ENCODE peak calls at places on chromosome 11, in eight cellular contexts. N, P, Z, C, M, H, A and S are unnamed samples.

GRCh38 chr11:124970925-124971324 is 16.9 kb downstream of the CCDC15 start:
- DNase-seq in N (peak), P (no peak), Z (peak), C (peak), M (no peak), H (no peak), A (no peak), S (peak)

GRCh38 chr11:444397-445144 is 2.8 kb upstream of the ANO9 start:
- DNase-seq in N (no peak), P (no peak), Z (no peak), C (no peak), M (no peak), H (peak), A (peak), S (no peak)

GRCh38 chr11:59197990-59198389 is 14.7 kb downstream of the MPEG1 start:
- DNase-seq in N (no peak), P (peak), Z (peak), C (no peak), M (no peak), H (peak), A (no peak), S (no peak)

GRCh38 chr11:74980627-74981026 is 8.1 kb upstream of the NEU3 start:
- DNase-seq in N (no peak), P (no peak), Z (no peak), C (no peak), M (no peak), H (no peak), A (no peak), S (no peak)

GRCh38 chr11:278001-278951 is at the start of gene NLRP6:
- DNase-seq in N (peak), P (no peak), Z (no peak), C (no peak), M (no peak), H (no peak), A (peak), S (no peak)

GRCh38 chr11:67053896-67054850 is 2.5 kb upstream of the RHOD start:
- DNase-seq in N (no peak), P (peak), Z (peak), C (peak), M (peak), H (peak), A (peak), S (peak)

GRCh38 chr11:27363576-27364115 is 631 bp upstream of the CCDC34 start:
- DNase-seq in N (no peak), P (no peak), Z (no peak), C (no peak), M (no peak), H (no peak), A (no peak), S (no peak)

GRCh38 chr11:43072096-43072495 is 239.7 kb upstream of the API5 start:
- DNase-seq in N (no peak), P (no peak), Z (no peak), C (no peak), M (no peak), H (no peak), A (no peak), S (no peak)

GRCh38 chr11:125165664-125166346 is 1.3 kb downstream of the PKNOX2 start:
- DNase-seq in N (no peak), P (no peak), Z (no peak), C (no peak), M (no peak), H (no peak), A (no peak), S (no peak)

GRCh38 chr11:108093128-108093904 is 28.1 kb upstream of the ACAT1 start:
- DNase-seq in N (no peak), P (no peak), Z (no peak), C (no peak), M (no peak), H (no peak), A (no peak), S (peak)